ENCODE peak calls at places on chromosomes 1 and 21, in ten cellular contexts. G, U, I, E, L, Y, N, P, R and T are unnamed samples.

GRCh38 chr1:236242568-236242967 is 39.2 kb downstream of the ERO1B start:
- DNase-seq in G (no peak), U (no peak), I (no peak), E (no peak), L (no peak), Y (no peak), N (no peak), P (no peak), R (no peak), T (no peak)

GRCh38 chr1:150537732-150538684 is 11.2 kb upstream of the ADAMTSL4 start:
- DNase-seq in G (peak; percentile 39), U (peak; percentile 30), I (no peak), E (peak; percentile 78), L (no peak), Y (no peak), N (no peak), P (peak; percentile 95), R (peak; percentile 87), T (peak; percentile 77)

GRCh38 chr1:113153116-113153803 is 80.3 kb downstream of the LRIG2 start:
- DNase-seq in G (no peak), U (peak; percentile 60), I (no peak), E (no peak), L (no peak), Y (no peak), N (no peak), P (no peak), R (peak; percentile 13), T (no peak)

GRCh38 chr1:232676307-232676706 is 46.4 kb upstream of the SIPA1L2 start:
- DNase-seq in G (no peak), U (no peak), I (no peak), E (no peak), L (no peak), Y (no peak), N (no peak), P (no peak), R (no peak), T (no peak)

GRCh38 chr1:85314726-85315125 is 38.3 kb upstream of the BCL10 start:
- DNase-seq in G (no peak), U (no peak), I (no peak), E (no peak), L (no peak), Y (no peak), N (no peak), P (peak; percentile 17), R (peak; percentile 50), T (no peak)

GRCh38 chr21:42565886-42566523 is 52.4 kb downstream of the SLC37A1 start:
- DNase-seq in G (no peak), U (no peak), I (no peak), E (no peak), L (no peak), Y (no peak), N (no peak), P (no peak), R (no peak), T (no peak)

GRCh38 chr1:53395671-53396215 is 63.5 kb upstream of the DMRTB1 start:
- DNase-seq in G (no peak), U (no peak), I (no peak), E (no peak), L (no peak), Y (no peak), N (no peak), P (no peak), R (no peak), T (no peak)

GRCh38 chr1:213661346-213661745 is 326.4 kb upstream of the PROX1 start:
- DNase-seq in G (no peak), U (no peak), I (no peak), E (no peak), L (no peak), Y (no peak), N (no peak), P (no peak), R (no peak), T (no peak)

GRCh38 chr1:205037539-205037938 is 5.5 kb upstream of the CNTN2 start:
- DNase-seq in G (no peak), U (no peak), I (no peak), E (no peak), L (no peak), Y (no peak), N (no peak), P (no peak), R (no peak), T (no peak)

GRCh38 chr1:45622267-45622890 is 1.5 kb downstream of the CCDC17 start:
- DNase-seq in G (peak; percentile 36), U (no peak), I (no peak), E (no peak), L (no peak), Y (peak; percentile 29), N (no peak), P (no peak), R (no peak), T (no peak)

GRCh38 chr1:170461362-170461761 is 70.6 kb upstream of the GORAB start:
- DNase-seq in G (no peak), U (no peak), I (peak; percentile 54), E (no peak), L (no peak), Y (no peak), N (no peak), P (peak; percentile 29), R (peak; percentile 75), T (no peak)

GRCh38 chr1:112906155-112906698 is 49.8 kb downstream of the SLC16A1 start:
- DNase-seq in G (peak; percentile 16), U (no peak), I (no peak), E (no peak), L (no peak), Y (no peak), N (no peak), P (peak; percentile 69), R (no peak), T (peak; percentile 54)

DNA sequence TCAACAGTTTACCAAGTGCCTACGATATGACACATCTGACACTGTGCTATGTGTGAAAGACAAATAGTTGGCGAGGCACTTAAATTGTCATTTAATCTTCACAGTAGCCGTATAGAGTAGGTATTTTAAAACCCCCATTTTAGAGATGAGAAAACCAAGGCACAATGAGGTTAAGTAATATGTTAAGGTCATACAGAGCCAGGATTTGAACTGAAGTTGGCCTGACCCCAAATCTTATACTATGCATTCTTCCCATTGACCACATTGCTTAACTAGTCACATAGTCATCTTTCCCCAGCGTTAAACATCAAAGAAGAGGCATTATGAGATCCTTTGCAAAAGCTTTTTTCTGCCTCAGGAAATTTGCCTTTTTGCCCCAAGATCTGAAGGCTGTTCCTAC is 3.9 kb downstream of the INKA2 start:
- DNase-seq in G (no peak), U (no peak), I (peak; percentile 43), E (no peak), L (no peak), Y (no peak), N (no peak), P (no peak), R (no peak), T (no peak)
- H3K4me2 ChIP-seq in G (peak overlapping the region; percentile 93), U (no peak overlapping the region), I (no peak overlapping the region), E (no peak overlapping the region), L (no peak overlapping the region), Y (no peak overlapping the region), N (no peak overlapping the region), P (no peak overlapping the region), R (no peak overlapping the region), T (peak overlapping the region; percentile 95)

GRCh38 chr1:51660570-51660969 is 43.7 kb downstream of the OSBPL9 start:
- DNase-seq in G (no peak), U (no peak), I (no peak), E (no peak), L (no peak), Y (no peak), N (no peak), P (no peak), R (no peak), T (no peak)
- H3K4me2 ChIP-seq in G (no peak overlapping the region), U (peak overlapping the region; percentile 22), I (peak overlapping the region; percentile 64), E (peak overlapping the region; percentile 55), L (no peak overlapping the region), Y (peak overlapping the region; percentile 65), N (peak overlapping the region; percentile 4), P (no peak overlapping the region), R (peak overlapping the region; percentile 61), T (no peak overlapping the region)

GRCh38 chr1:199295102-199295501 is 656.3 kb downstream of the PTPRC start:
- DNase-seq in G (no peak), U (no peak), I (no peak), E (no peak), L (no peak), Y (no peak), N (no peak), P (no peak), R (no peak), T (no peak)

GRCh38 chr1:199297901-199298300 is 659.1 kb downstream of the PTPRC start:
- DNase-seq in G (no peak), U (no peak), I (no peak), E (no peak), L (no peak), Y (no peak), N (no peak), P (no peak), R (no peak), T (no peak)

GRCh38 chr1:199301472-199301871 is 662.6 kb downstream of the PTPRC start:
- DNase-seq in G (no peak), U (no peak), I (no peak), E (no peak), L (no peak), Y (no peak), N (no peak), P (no peak), R (no peak), T (no peak)

GRCh38 chr1:199297174-199297573 is 658.3 kb downstream of the PTPRC start:
- DNase-seq in G (no peak), U (no peak), I (no peak), E (no peak), L (no peak), Y (no peak), N (no peak), P (no peak), R (peak; percentile 51), T (no peak)

DNA sequence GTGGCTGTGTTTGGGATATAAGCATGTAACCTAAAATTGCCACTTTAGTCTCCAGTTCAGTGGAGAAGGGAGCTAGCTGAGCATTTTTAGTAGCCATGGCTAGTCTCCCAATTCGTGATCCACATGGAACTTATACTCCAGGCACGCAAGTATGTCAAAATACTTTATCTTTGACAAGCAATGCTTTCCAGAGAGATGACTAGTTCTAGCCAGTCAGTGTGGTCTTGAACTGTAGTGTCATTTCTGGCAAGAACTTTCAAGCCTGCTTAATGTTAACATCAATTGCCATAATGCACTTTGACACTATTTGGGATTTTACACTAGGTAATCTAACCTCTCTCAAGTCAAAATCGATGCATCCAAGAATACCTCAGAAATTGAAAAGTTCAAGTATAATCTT is 660.0 kb downstream of the PTPRC start:
- DNase-seq in G (no peak), U (no peak), I (no peak), E (no peak), L (no peak), Y (no peak), N (no peak), P (no peak), R (peak; percentile 85), T (no peak)
- H3K4me2 ChIP-seq in G (no peak overlapping the region), U (no peak overlapping the region), I (no peak overlapping the region), E (no peak overlapping the region), L (no peak overlapping the region), Y (no peak overlapping the region), N (no peak overlapping the region), P (no peak overlapping the region), R (peak overlapping the region; percentile 29), T (no peak overlapping the region)

GRCh38 chr1:239816090-239816812 is 275.4 kb upstream of the FMN2 start:
- DNase-seq in G (peak; percentile 21), U (peak; percentile 84), I (peak; percentile 77), E (peak; percentile 76), L (no peak), Y (no peak), N (no peak), P (peak; percentile 92), R (peak; percentile 62), T (peak; percentile 77)
- H3K4me2 ChIP-seq in G (no peak overlapping the region), U (peak overlapping the region; percentile 40), I (no peak overlapping the region), E (peak overlapping the region; percentile 84), L (no peak overlapping the region), Y (peak overlapping the region; percentile 37), N (no peak overlapping the region), P (no peak overlapping the region), R (no peak overlapping the region), T (peak overlapping the region; percentile 31)